ENCODE peak calls at places on chromosomes 13 and 19, in seven cellular contexts. S is bronchial epithelial cell, C is AG10803, K is fibroblast of pulmonary artery, B is SK-N-SH, E is ascending aorta, I is cardiac fibroblast. Y is an unnamed sample.

GRCh38 chr19:1883784-1884183 is 1.5 kb downstream of the ABHD17A start:
- DNase-seq in I (no peak), S (no peak), E (no peak), B (no peak), K (no peak), C (no peak), Y (no peak)

GRCh38 chr19:27774337-27774736 is 1438.6 kb downstream of the UQCRFS1 start:
- DNase-seq in I (peak), K (no peak), B (no peak), S (no peak), E (no peak), C (no peak), Y (peak)

GRCh38 chr13:51645154-51645650 is 60.9 kb downstream of the WDFY2 start:
- DNase-seq in I (peak), C (peak), B (no peak), E (peak), K (peak), S (peak), Y (no peak)

GRCh38 chr19:19324059-19324755 is 3.6 kb downstream of the MAU2 start:
- DNase-seq in I (no peak), B (no peak), C (no peak), S (no peak), K (no peak), E (no peak), Y (no peak)

GRCh38 chr19:54325194-54325621 is 12.2 kb upstream of the LILRA5 start:
- DNase-seq in S (peak), K (peak), E (no peak), C (peak), I (peak), B (peak), Y (peak)

GRCh38 chr19:18895038-18895827 is 725 bp downstream of the CERS1 start:
- DNase-seq in C (peak), I (peak), E (no peak), B (peak), K (peak), S (no peak), Y (peak)

GRCh38 chr19:32809254-32809653 is 60.3 kb downstream of the SLC7A9 start:
- DNase-seq in I (no peak), E (no peak), S (no peak), K (no peak), B (no peak), C (no peak), Y (no peak)

GRCh38 chr13:87893982-87894527 is 222.9 kb downstream of the SLITRK5 start:
- DNase-seq in C (no peak), E (no peak), S (no peak), I (no peak), B (no peak), K (no peak), Y (no peak)

GRCh38 chr19:1069009-1069779 is 2.2 kb downstream of the ARHGAP45 start:
- DNase-seq in B (no peak), I (no peak), K (no peak), E (peak), S (no peak), C (no peak), Y (no peak)

GRCh38 chr19:18220632-18221275 is 5.5 kb downstream of the PDE4C start:
- DNase-seq in S (no peak), E (no peak), K (no peak), C (no peak), I (no peak), B (no peak), Y (no peak)

GRCh38 chr19:7502552-7502951 is 13.4 kb upstream of the ZNF358 start:
- DNase-seq in S (no peak), C (no peak), K (no peak), I (no peak), E (no peak), B (no peak), Y (no peak)

GRCh38 chr19:7505288-7505681 is 10.6 kb upstream of the ZNF358 start:
- DNase-seq in B (no peak), E (no peak), I (no peak), K (no peak), C (no peak), S (no peak), Y (no peak)

GRCh38 chr19:7506385-7507328 is 9.2 kb upstream of the ZNF358 start:
- DNase-seq in S (peak), K (peak), B (peak), C (peak), I (peak), E (peak), Y (peak)

GRCh38 chr19:7505682-7506384 is 10.1 kb upstream of the ZNF358 start:
- DNase-seq in C (no peak), K (no peak), I (no peak), S (no peak), B (peak), E (no peak), Y (no peak)

DNA sequence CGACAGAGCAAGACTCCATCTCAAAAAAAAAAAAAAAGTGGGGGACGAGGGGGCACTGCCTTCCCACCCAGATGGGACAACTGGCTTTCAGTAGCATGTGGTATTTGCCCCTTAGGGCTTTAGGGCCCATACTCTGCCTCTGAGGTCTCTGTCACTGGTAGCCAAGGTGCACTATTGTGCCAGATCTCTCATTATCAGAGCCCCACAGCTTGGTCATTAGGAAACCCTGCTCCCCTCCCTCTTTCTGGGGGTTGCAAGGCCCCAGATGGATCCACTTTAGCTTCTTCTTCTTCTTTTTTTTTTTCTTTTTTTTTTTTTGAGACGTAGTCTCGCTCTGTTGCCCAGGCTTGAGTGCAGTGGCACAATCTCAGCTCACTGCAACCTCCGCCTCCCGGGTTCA is 11.2 kb upstream of the ZNF358 start:
- DNase-seq in I (no peak), K (no peak), E (no peak), B (no peak), C (no peak), S (no peak), Y (no peak)
- H3K4me3 ChIP-seq in I (no peak), K (no peak), E (no peak), B (no peak), C (no peak), S (no peak), Y (no peak)

GRCh38 chr13:108070925-108071324 is 144.4 kb downstream of the LIG4 start:
- DNase-seq in B (no peak), E (no peak), S (no peak), K (no peak), I (no peak), C (no peak), Y (no peak)
- TF ChIP-seq CTCF in B (no peak), E (no peak), S (no peak), K (no peak), I (no peak), C (no peak), Y (no peak)

DNA sequence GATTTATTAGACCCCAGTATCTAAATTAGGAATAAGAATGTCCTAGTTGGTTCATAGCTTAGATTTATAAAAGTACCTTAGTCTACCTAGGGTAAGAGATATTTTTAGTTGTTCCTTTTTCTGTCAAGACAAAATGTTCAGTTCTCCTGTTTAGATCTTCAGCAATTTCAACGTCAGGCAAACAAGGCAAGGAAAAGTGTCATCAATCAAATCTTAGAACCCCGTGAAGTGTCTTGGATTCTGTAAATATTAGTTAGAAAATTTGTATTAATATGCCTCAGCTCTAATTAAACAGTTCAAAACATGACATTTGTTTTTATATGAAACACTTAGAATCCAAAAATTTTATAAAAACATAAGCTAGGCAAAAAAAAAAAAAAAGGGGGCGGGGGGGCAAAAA is 296.6 kb downstream of the PCDH9 start:
- DNase-seq in C (no peak), B (no peak), K (no peak), S (no peak), E (no peak), I (no peak), Y (no peak)
- H3K4me3 ChIP-seq in C (no peak), B (no peak), K (no peak), S (no peak), E (no peak), I (no peak), Y (no peak)

GRCh38 chr13:76823969-76824368 is 62.2 kb downstream of the KCTD12 start:
- DNase-seq in S (no peak), E (no peak), K (no peak), B (no peak), I (no peak), C (peak), Y (no peak)

GRCh38 chr13:76820759-76821158 is 65.4 kb downstream of the KCTD12 start:
- DNase-seq in K (peak), E (peak), S (no peak), C (peak), B (no peak), I (peak), Y (no peak)

GRCh38 chr13:76826527-76826926 is 59.7 kb downstream of the KCTD12 start:
- DNase-seq in I (no peak), B (no peak), E (no peak), S (no peak), C (no peak), K (no peak), Y (no peak)

GRCh38 chr13:76825415-76825814 is 60.8 kb downstream of the KCTD12 start:
- DNase-seq in C (peak), E (no peak), B (peak), K (peak), S (no peak), I (no peak), Y (peak)

GRCh38 chr13:76822691-76823267 is 63.4 kb downstream of the KCTD12 start:
- DNase-seq in S (peak), B (no peak), K (peak), C (peak), E (no peak), I (peak), Y (no peak)
- TF ChIP-seq CTCF in S (peak), B (peak), K (peak), C (peak), E (peak), I (peak), Y (peak)

GRCh38 chr19:46350758-46351159 is 3.9 kb downstream of the PPP5C start:
- DNase-seq in C (no peak), S (no peak), I (no peak), K (no peak), B (no peak), E (no peak), Y (no peak)
- H3K4me3 ChIP-seq in C (no peak), S (no peak), I (no peak), K (no peak), B (no peak), E (peak), Y (no peak)